ENCODE peak calls at places on chromosome 13, in seven cellular contexts. L, I, N, R, C, F and M are unnamed samples.

GRCh38 chr13:31930901-31931522 is 100.6 kb upstream of the FRY start:
- DNase-seq in F (no peak), C (no peak), R (peak), I (no peak), L (no peak), N (no peak), M (no peak)

GRCh38 chr13:30673669-30674521 is 56.2 kb downstream of the USPL1 start:
- DNase-seq in N (peak), I (peak), C (peak), R (peak), F (peak), L (peak), M (peak)

GRCh38 chr13:33153421-33154381 is 131.9 kb downstream of the STARD13 start:
- DNase-seq in I (no peak), L (no peak), F (peak), N (no peak), C (no peak), R (no peak), M (no peak)

GRCh38 chr13:30125422-30126073 is 181.8 kb downstream of the KATNAL1 start:
- DNase-seq in F (peak), N (no peak), L (no peak), R (no peak), I (no peak), C (no peak), M (no peak)

GRCh38 chr13:25143693-25144092 is 28.4 kb downstream of the AMER2 start:
- DNase-seq in F (no peak), R (no peak), N (no peak), C (no peak), I (no peak), L (no peak), M (no peak)

GRCh38 chr13:21218351-21219043 is 42.0 kb downstream of the MRPL57 start:
- DNase-seq in F (no peak), N (no peak), C (no peak), L (no peak), R (peak), I (no peak), M (no peak)

GRCh38 chr13:24148414-24149305 is 11.9 kb upstream of the SPATA13 start:
- DNase-seq in L (no peak), C (no peak), I (no peak), F (peak), N (peak), R (no peak), M (peak)

GRCh38 chr13:72290962-72291681 is 424.1 kb upstream of the DACH1 start:
- DNase-seq in L (no peak), N (peak), C (no peak), F (no peak), R (no peak), I (no peak), M (peak)

GRCh38 chr13:39875111-39875510 is 219.6 kb downstream of the COG6 start:
- DNase-seq in N (no peak), F (no peak), C (no peak), I (no peak), R (no peak), L (no peak), M (no peak)

GRCh38 chr13:30832845-30833332 is 73.2 kb upstream of the MEDAG start:
- DNase-seq in N (peak), F (peak), L (peak), I (no peak), C (peak), R (no peak), M (no peak)

GRCh38 chr13:52779028-52779612 is 39.5 kb upstream of the CNMD start:
- DNase-seq in R (no peak), C (no peak), I (no peak), F (no peak), N (no peak), L (peak), M (no peak)

GRCh38 chr13:48801255-48801654 is 147.5 kb downstream of the CYSLTR2 start:
- DNase-seq in N (no peak), C (no peak), R (no peak), I (no peak), L (peak), F (no peak), M (no peak)

GRCh38 chr13:30826911-30827577 is 79.0 kb upstream of the MEDAG start:
- DNase-seq in R (no peak), F (no peak), N (no peak), C (no peak), L (no peak), I (no peak), M (no peak)

GRCh38 chr13:30486230-30487074 is 20.7 kb upstream of the HMGB1 start:
- DNase-seq in I (peak), N (no peak), F (no peak), L (no peak), C (no peak), R (no peak), M (no peak)

GRCh38 chr13:34044660-34045080 is 226.7 kb downstream of the RFC3 start:
- DNase-seq in L (no peak), N (peak), I (no peak), C (no peak), F (no peak), R (no peak), M (no peak)

GRCh38 chr13:25232937-25233515 is 54.3 kb downstream of the MTMR6 start:
- DNase-seq in R (no peak), F (peak), I (no peak), L (peak), C (peak), N (peak), M (no peak)

GRCh38 chr13:21297452-21297851 is 121.0 kb downstream of the MRPL57 start:
- DNase-seq in C (no peak), F (no peak), L (no peak), N (no peak), R (no peak), I (no peak), M (no peak)

GRCh38 chr13:99908129-99908805 is 63.3 kb downstream of the ZIC5 start:
- DNase-seq in C (no peak), I (no peak), F (no peak), R (no peak), N (no peak), L (no peak), M (no peak)

GRCh38 chr13:30065181-30065580 is 214.8 kb upstream of the UBL3 start:
- DNase-seq in N (no peak), I (no peak), C (no peak), R (no peak), L (no peak), F (no peak), M (no peak)

GRCh38 chr13:108020027-108020426 is 195.3 kb downstream of the LIG4 start:
- DNase-seq in N (no peak), R (no peak), F (no peak), I (no peak), C (no peak), L (no peak), M (no peak)

GRCh38 chr13:48160879-48161278 is 66.0 kb upstream of the MED4 start:
- DNase-seq in R (no peak), L (no peak), C (no peak), N (no peak), I (no peak), F (no peak), M (no peak)

GRCh38 chr13:73225983-73226382 is 167.2 kb downstream of the KLF5 start:
- DNase-seq in I (no peak), C (no peak), L (no peak), R (no peak), F (no peak), N (no peak), M (no peak)

GRCh38 chr13:78022164-78022877 is 103.7 kb upstream of the EDNRB start:
- DNase-seq in L (no peak), R (peak), N (no peak), I (no peak), C (no peak), F (no peak), M (no peak)

GRCh38 chr13:26531751-26532150 is 25.7 kb upstream of the WASF3 start:
- DNase-seq in I (no peak), F (no peak), R (no peak), N (no peak), L (no peak), C (no peak), M (no peak)

GRCh38 chr13:110073982-110074381 is 233.0 kb downstream of the COL4A1 start:
- DNase-seq in I (no peak), N (no peak), F (no peak), C (no peak), L (no peak), R (no peak), M (no peak)

GRCh38 chr13:104809483-104809882 is 1726.0 kb downstream of the EFNB2 start:
- DNase-seq in N (no peak), C (no peak), F (no peak), L (no peak), R (no peak), I (no peak), M (no peak)

DNA sequence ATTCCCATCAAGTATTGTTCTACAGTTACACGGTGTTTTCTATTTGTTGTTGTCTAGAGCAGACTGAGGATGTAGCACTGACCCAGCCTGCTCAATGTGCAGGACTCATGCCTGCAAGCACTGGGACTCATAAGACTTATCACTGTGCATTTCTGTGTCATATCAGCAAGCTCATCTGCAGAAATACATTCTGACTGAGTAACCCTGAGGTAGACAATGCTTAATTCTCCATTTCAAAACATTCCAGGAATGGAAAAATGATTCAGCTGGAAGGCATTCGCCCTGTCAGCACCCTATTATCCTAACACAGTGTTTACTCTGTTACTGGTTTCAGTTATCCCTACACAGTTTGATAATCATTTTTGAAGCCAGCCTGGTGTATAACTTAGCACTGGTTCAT is 2506.4 kb downstream of the PCDH9 start:
- DNase-seq in I (no peak), R (no peak), C (no peak), F (peak), L (peak), N (peak), M (no peak)
- TF ChIP-seq JUND in I (no peak), R (no peak), C (no peak), F (no peak), L (peak), N (peak), M (no peak)

GRCh38 chr13:92768592-92768991 is 458.0 kb upstream of the GPC6 start:
- DNase-seq in L (no peak), C (no peak), N (no peak), R (no peak), F (no peak), I (no peak), M (no peak)
- TF ChIP-seq JUND in L (no peak), C (no peak), N (no peak), R (no peak), F (no peak), I (no peak), M (no peak)

GRCh38 chr13:81577601-81578000 is 1236.7 kb upstream of the SPRY2 start:
- DNase-seq in R (no peak), I (no peak), N (no peak), C (no peak), L (no peak), F (no peak), M (no peak)
- TF ChIP-seq JUND in R (no peak), I (no peak), N (no peak), C (no peak), L (no peak), F (no peak), M (no peak)

DNA sequence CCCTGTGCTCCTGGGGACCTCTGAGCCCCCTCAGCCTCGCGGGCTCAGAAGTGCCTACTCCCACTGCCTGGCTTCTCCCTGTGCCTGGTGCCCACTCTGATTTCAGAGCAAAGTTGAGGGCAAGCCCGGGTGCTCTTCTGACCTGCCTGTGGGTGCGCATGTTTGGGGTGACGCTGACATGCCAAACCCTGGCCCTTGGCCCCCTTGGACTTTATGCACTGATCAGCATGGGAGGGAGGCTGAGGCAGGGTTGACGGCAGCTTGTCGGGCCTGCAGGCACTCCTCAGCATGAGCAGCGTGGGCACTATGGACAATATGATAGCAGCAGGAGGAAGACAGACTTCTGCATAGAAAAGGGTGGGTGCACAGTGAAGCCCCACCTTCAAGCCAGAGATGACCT is 279.3 kb upstream of the KLF12 start:
- DNase-seq in L (no peak), R (no peak), F (no peak), N (no peak), I (no peak), C (no peak), M (no peak)
- TF ChIP-seq JUND in L (no peak), R (no peak), F (no peak), N (no peak), I (no peak), C (no peak), M (no peak)

GRCh38 chr13:89827552-89827951 is 1519.9 kb upstream of the MIR17HG start:
- DNase-seq in L (no peak), F (no peak), R (no peak), I (no peak), N (no peak), C (no peak), M (no peak)

GRCh38 chr13:89831157-89831556 is 1516.3 kb upstream of the MIR17HG start:
- DNase-seq in L (no peak), R (no peak), N (no peak), I (no peak), F (no peak), C (no peak), M (no peak)

GRCh38 chr13:89832827-89833226 is 1514.7 kb upstream of the MIR17HG start:
- DNase-seq in F (no peak), C (no peak), N (no peak), I (no peak), L (no peak), R (no peak), M (no peak)
- TF ChIP-seq JUND in F (no peak), C (no peak), N (no peak), I (no peak), L (no peak), R (no peak), M (no peak)

GRCh38 chr13:51729853-51730553 is 74.0 kb downstream of the DHRS12 start:
- DNase-seq in I (no peak), F (peak), L (no peak), N (no peak), C (no peak), R (no peak), M (no peak)
- TF ChIP-seq JUND in I (no peak), F (no peak), L (peak), N (no peak), C (no peak), R (no peak), M (no peak)

GRCh38 chr13:60969659-60970058 is 446.0 kb downstream of the PCDH20 start:
- DNase-seq in I (no peak), F (no peak), L (no peak), N (no peak), R (no peak), C (no peak), M (no peak)
- TF ChIP-seq JUND in I (no peak), F (no peak), L (no peak), N (no peak), R (no peak), C (no peak), M (no peak)

DNA sequence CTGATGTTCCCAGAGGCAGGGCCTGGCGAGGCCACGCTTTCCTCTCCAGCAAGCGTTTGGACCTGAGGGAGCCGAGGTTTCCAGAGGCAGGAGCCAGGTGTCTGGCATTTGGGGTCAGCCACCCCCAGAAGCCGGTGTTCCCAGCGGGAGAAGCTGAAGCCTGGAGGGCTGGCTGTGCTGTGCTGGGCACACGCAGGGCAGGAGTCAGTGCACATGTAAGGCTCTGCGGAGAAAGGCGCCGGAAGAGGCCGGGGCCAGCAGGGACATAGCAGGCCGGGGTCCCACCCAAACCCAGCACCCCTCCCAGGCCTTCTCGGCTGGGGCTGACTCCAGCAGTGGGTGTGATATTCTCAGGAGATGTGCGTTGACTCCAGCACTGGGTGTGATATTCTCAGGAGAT is 31.6 kb downstream of the MCF2L start:
- DNase-seq in R (no peak), I (no peak), L (peak), F (no peak), C (no peak), N (no peak), M (no peak)
- TF ChIP-seq JUND in R (no peak), I (no peak), L (no peak), F (no peak), C (no peak), N (no peak), M (no peak)